ENCODE peak calls at places on chromosomes 13 and 19, in nine cellular contexts. J is fibroblast of lung; K is activated naive CD4-positive, alpha-beta T cell; C is CD4-positive, CD25-positive, alpha-beta regulatory T cell; Z is fibroblast of mammary gland; V is stimulated activated effector memory CD8-positive, alpha-beta T cell treated with anti-CD3 and anti-CD28 coated beads, Interleukin-12 subunit alpha, Interleukin-12 subunit beta, amount 100 ng/mL, for 72 hours; H is activated T-helper 1 cell treated with anti-CD3 and anti-CD28 coated beads, Interleukin-12 subunit alpha, Interleukin-12 subunit beta, Interleukin-2, Interleukin-4 antibody, amounts not matched to agents 30 ng/mL and 10 ng/mL and 1 ng/mL, durations not matched to agents 14 hours and 24 hours and 36 hours; P is HT-29; G is stimulated activated CD4-positive, alpha-beta T cell treated with anti-CD3 and anti-CD28 coated beads, Interleukin-1b, Interleukin-23, amount 100 ng/mL, for 24 hours. O is an unnamed sample.

GRCh38 chr19:48311384-48311783 is 14.0 kb upstream of the EMP3 start:
- DNase-seq in G (no peak), Z (no peak), H (no peak), K (no peak), J (no peak), P (no peak), C (no peak), V (no peak), O (no peak)

GRCh38 chr19:29771708-29772415 is 39.9 kb upstream of the CCNE1 start:
- DNase-seq in J (peak; percentile 45), G (peak; percentile 14), Z (peak; percentile 48), P (peak; percentile 76), V (no peak), K (peak; percentile 24), H (no peak), C (peak; percentile 35), O (no peak)

GRCh38 chr19:15108145-15108844 is 1.1 kb downstream of the SYDE1 start:
- DNase-seq in V (no peak), C (no peak), J (no peak), K (no peak), G (no peak), P (no peak), H (no peak), Z (no peak), O (no peak)

GRCh38 chr19:15289673-15290072 is 42.7 kb downstream of the BRD4 start:
- DNase-seq in P (no peak), Z (no peak), V (no peak), J (no peak), H (no peak), K (no peak), C (no peak), G (no peak), O (no peak)

GRCh38 chr19:8526345-8527062 is 12.5 kb upstream of the ZNF414 start:
- DNase-seq in G (no peak), V (no peak), H (no peak), Z (peak; percentile 87), J (peak; percentile 90), K (no peak), C (no peak), P (peak; percentile 60), O (no peak)

GRCh38 chr13:80881495-80882482 is 540.9 kb upstream of the SPRY2 start:
- DNase-seq in G (no peak), Z (peak; percentile 72), J (peak; percentile 73), H (no peak), V (no peak), C (no peak), P (no peak), K (no peak), O (no peak)

GRCh38 chr19:10412257-10412977 is 7.9 kb upstream of the PDE4A start:
- DNase-seq in P (no peak), V (no peak), K (no peak), Z (no peak), J (no peak), C (peak; percentile 87), G (no peak), H (peak; percentile 52), O (no peak)

GRCh38 chr13:87975035-87975434 is 303.9 kb downstream of the SLITRK5 start:
- DNase-seq in K (no peak), G (no peak), H (no peak), J (peak; percentile 82), V (no peak), C (no peak), P (no peak), Z (peak; percentile 88), O (no peak)

GRCh38 chr13:27665761-27666160 is 44.1 kb downstream of the POLR1D start:
- DNase-seq in G (no peak), P (no peak), K (no peak), V (no peak), J (no peak), H (no peak), C (no peak), Z (no peak), O (no peak)